ENCODE peak calls at places on chromosome 13, in eight cellular contexts. D, I, K, W, G, A, F and C are unnamed samples.
A peak's percentile ranks its signal among the peaks of the same experiment; 100 is the strongest.

GRCh38 chr13:72295173-72295572 is 428.2 kb upstream of the DACH1 start:
- DNase-seq in D (no peak), I (no peak), K (no peak), W (no peak), G (no peak), A (peak; percentile 44), F (peak; percentile 47), C (peak; percentile 19)

GRCh38 chr13:91318886-91319285 is 28.6 kb upstream of the MIR17HG start:
- DNase-seq in D (no peak), I (no peak), K (no peak), W (no peak), G (no peak), A (no peak), F (no peak), C (no peak)

GRCh38 chr13:40271931-40272775 is 394.3 kb downstream of the FOXO1 start:
- DNase-seq in D (peak; percentile 90), I (peak; percentile 24), K (no peak), W (peak; percentile 93), G (peak; percentile 31), A (peak; percentile 92), F (peak; percentile 92), C (peak; percentile 17)

GRCh38 chr13:113969311-113969972 is 4.4 kb downstream of the C13orf46 start:
- DNase-seq in D (no peak), I (no peak), K (no peak), W (peak; percentile 64), G (no peak), A (no peak), F (no peak), C (no peak)

GRCh38 chr13:114141261-114141996 is 9.0 kb upstream of the RASA3 start:
- DNase-seq in D (no peak), I (no peak), K (no peak), W (peak; percentile 17), G (no peak), A (no peak), F (no peak), C (no peak)

GRCh38 chr13:113843063-113843654 is 20.7 kb downstream of the GAS6 start:
- DNase-seq in D (no peak), I (no peak), K (no peak), W (no peak), G (no peak), A (no peak), F (no peak), C (no peak)

GRCh38 chr13:109389892-109390345 is 396.5 kb downstream of the IRS2 start:
- DNase-seq in D (no peak), I (no peak), K (no peak), W (no peak), G (no peak), A (peak; percentile 87), F (no peak), C (peak; percentile 84)

GRCh38 chr13:28046981-28047380 is 53.4 kb downstream of the FLT3 start:
- DNase-seq in D (no peak), I (no peak), K (no peak), W (no peak), G (no peak), A (peak; percentile 75), F (peak; percentile 53), C (peak; percentile 11)

GRCh38 chr13:93244141-93244917 is 17.7 kb downstream of the GPC6 start:
- DNase-seq in D (no peak), I (peak; percentile 17), K (no peak), W (no peak), G (no peak), A (peak; percentile 62), F (peak; percentile 66), C (no peak)

GRCh38 chr13:75635101-75635620 is 969 bp upstream of the LMO7 start:
- DNase-seq in D (no peak), I (no peak), K (no peak), W (no peak), G (no peak), A (no peak), F (peak; percentile 48), C (no peak)

GRCh38 chr13:27024062-27024461 is 147.5 kb downstream of the USP12 start:
- DNase-seq in D (no peak), I (no peak), K (no peak), W (no peak), G (no peak), A (no peak), F (no peak), C (no peak)

GRCh38 chr13:44159633-44160279 is 213.9 kb upstream of the SERP2 start:
- DNase-seq in D (peak; percentile 39), I (no peak), K (no peak), W (no peak), G (no peak), A (no peak), F (peak; percentile 35), C (no peak)

GRCh38 chr13:30429721-30430694 is 7.7 kb downstream of the UBE2L5 start:
- DNase-seq in D (no peak), I (no peak), K (no peak), W (no peak), G (no peak), A (peak; percentile 85), F (peak; percentile 92), C (peak; percentile 83)
- H3K4me3 ChIP-seq in D (no peak overlapping the region), I (no peak overlapping the region), K (no peak overlapping the region), W (no peak overlapping the region), G (no peak overlapping the region), A (no peak overlapping the region), F (no peak overlapping the region), C (no peak overlapping the region)

DNA sequence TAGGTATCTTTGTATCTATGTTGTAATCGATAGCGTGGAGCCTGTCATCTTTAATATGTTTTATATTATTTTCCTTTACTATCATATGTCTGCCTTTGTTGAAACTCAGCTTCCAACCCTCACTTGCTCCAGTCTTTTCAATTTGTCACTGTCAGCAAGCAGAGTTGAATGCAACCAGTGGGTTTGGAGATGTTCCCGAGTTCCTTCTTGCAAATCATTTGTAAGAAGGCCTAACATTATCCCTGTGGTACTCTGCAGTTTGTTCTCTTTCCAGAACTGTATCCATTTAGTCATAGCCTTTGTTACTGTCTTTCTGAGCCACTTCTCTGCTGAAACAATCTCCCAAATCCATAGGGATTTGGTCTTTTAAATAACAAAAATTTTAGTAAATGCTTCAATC is 41.8 kb downstream of the RNASEH2B start:
- DNase-seq in D (no peak), I (no peak), K (no peak), W (no peak), G (no peak), A (peak; percentile 73), F (peak; percentile 41), C (peak; percentile 35)
- H3K4me3 ChIP-seq in D (no peak overlapping the region), I (no peak overlapping the region), K (no peak overlapping the region), W (no peak overlapping the region), G (no peak overlapping the region), A (no peak overlapping the region), F (no peak overlapping the region), C (no peak overlapping the region)

GRCh38 chr13:57629391-57629804 is 2.1 kb upstream of the PCDH17 start:
- DNase-seq in D (no peak), I (peak; percentile 72), K (no peak), W (no peak), G (no peak), A (no peak), F (no peak), C (no peak)
- H3K4me3 ChIP-seq in D (no peak overlapping the region), I (peak overlapping the region; percentile 85), K (peak overlapping the region; percentile 60), W (peak overlapping the region; percentile 5), G (no peak overlapping the region), A (peak overlapping the region; percentile 51), F (peak overlapping the region; percentile 55), C (peak overlapping the region; percentile 63)

GRCh38 chr13:36907801-36908200 is 12.2 kb downstream of the SMAD9 start:
- DNase-seq in D (no peak), I (no peak), K (no peak), W (no peak), G (no peak), A (no peak), F (no peak), C (no peak)
- H3K4me3 ChIP-seq in D (no peak overlapping the region), I (no peak overlapping the region), K (no peak overlapping the region), W (no peak overlapping the region), G (no peak overlapping the region), A (no peak overlapping the region), F (no peak overlapping the region), C (no peak overlapping the region)

GRCh38 chr13:110561335-110562033 is at the start of gene RAB20:
- DNase-seq in D (peak; percentile 81), I (peak; percentile 48), K (peak; percentile 95), W (peak; percentile 95), G (peak; percentile 95), A (peak; percentile 75), F (peak; percentile 75), C (peak; percentile 45)

GRCh38 chr13:110560606-110561334 is 752 bp downstream of the RAB20 start:
- DNase-seq in D (no peak), I (no peak), K (no peak), W (peak; percentile 75), G (no peak), A (no peak), F (no peak), C (no peak)

GRCh38 chr13:110557610-110558305 is 3.8 kb downstream of the RAB20 start:
- DNase-seq in D (no peak), I (no peak), K (no peak), W (peak; percentile 56), G (no peak), A (no peak), F (no peak), C (no peak)

GRCh38 chr13:110559986-110560385 is 1.5 kb downstream of the RAB20 start:
- DNase-seq in D (no peak), I (no peak), K (no peak), W (no peak), G (no peak), A (no peak), F (no peak), C (no peak)

GRCh38 chr13:110559429-110559943 is 2.0 kb downstream of the RAB20 start:
- DNase-seq in D (no peak), I (no peak), K (no peak), W (peak; percentile 81), G (peak; percentile 76), A (peak; percentile 47), F (peak; percentile 15), C (no peak)
- H3K4me3 ChIP-seq in D (no peak overlapping the region), I (no peak overlapping the region), K (peak overlapping the region; percentile 94), W (no peak overlapping the region), G (peak overlapping the region; percentile 84), A (peak overlapping the region; percentile 49), F (no peak overlapping the region), C (peak overlapping the region; percentile 81)

DNA sequence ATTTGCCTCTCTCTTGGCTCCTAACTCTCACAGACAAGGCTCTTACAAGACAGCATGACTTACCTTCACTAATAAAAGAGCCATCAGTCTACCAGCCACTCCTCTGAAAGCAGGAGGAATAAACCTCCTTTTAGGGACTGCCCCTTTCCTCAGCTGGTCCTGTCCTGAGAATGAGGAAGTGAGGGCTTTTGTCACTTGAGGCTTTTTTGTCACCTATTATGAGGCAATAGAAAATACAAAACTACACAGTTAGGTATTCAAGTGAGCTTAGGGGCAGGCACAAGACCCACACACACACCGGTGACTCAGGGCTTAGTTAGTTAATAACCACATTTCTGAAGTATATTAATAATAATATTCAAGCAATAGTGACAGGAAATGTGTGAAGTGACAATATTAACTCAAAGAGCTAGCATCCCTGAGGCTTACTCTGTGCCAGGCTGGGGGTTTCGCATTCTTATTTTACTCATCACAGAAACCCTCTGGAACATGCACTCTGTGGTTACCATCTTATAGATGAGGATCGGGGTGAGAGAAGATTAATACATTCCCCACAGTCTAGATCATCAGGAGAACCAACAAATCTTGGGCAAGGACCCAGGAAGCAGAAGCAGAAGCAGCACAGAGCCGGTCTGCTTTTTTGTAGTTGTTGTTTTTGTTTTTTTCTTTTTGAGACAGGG is 379.9 kb downstream of the LIG4 start:
- DNase-seq in D (no peak), I (no peak), K (no peak), W (no peak), G (no peak), A (peak; percentile 65), F (peak; percentile 85), C (peak; percentile 35)
- H3K4me3 ChIP-seq in D (no peak overlapping the region), I (no peak overlapping the region), K (no peak overlapping the region), W (no peak overlapping the region), G (no peak overlapping the region), A (no peak overlapping the region), F (no peak overlapping the region), C (no peak overlapping the region)